ENCODE peak calls at places on chromosomes 13 and 19, in eight cellular contexts. J is cardiac fibroblast; M is CD4-positive, alpha-beta T cell; Q is fibroblast of pulmonary artery; X is RKO; F is Peyer's patch; I is hepatocyte; P is progenitor cell of endocrine pancreas. B is an unnamed sample.

GRCh38 chr13:60727140-60727539 is 330.1 kb downstream of the TDRD3 start:
- DNase-seq in X (no peak), I (no peak), P (no peak), M (no peak), F (no peak), J (no peak), Q (no peak), B (no peak)

GRCh38 chr13:21033866-21034601 is 27.4 kb downstream of the LATS2 start:
- DNase-seq in P (no peak), M (no peak), X (no peak), I (no peak), Q (no peak), F (no peak), J (no peak), B (peak)

GRCh38 chr13:82292334-82292733 is 1589.9 kb downstream of the SLITRK1 start:
- DNase-seq in X (no peak), Q (no peak), I (no peak), M (no peak), P (no peak), F (no peak), J (no peak), B (peak)

GRCh38 chr13:31072041-31072440 is 89.7 kb downstream of the HSPH1 start:
- DNase-seq in J (peak), I (no peak), M (no peak), P (no peak), X (no peak), F (no peak), Q (peak), B (no peak)

GRCh38 chr13:98535501-98536357 is 41.2 kb downstream of the STK24 start:
- DNase-seq in M (no peak), Q (no peak), F (no peak), I (no peak), X (no peak), P (no peak), J (no peak), B (peak)

GRCh38 chr19:46885411-46885810 is 24.6 kb downstream of the ARHGAP35 start:
- DNase-seq in F (no peak), J (no peak), X (no peak), P (no peak), M (no peak), Q (no peak), I (no peak), B (peak)

GRCh38 chr13:71378992-71379905 is 487.8 kb downstream of the DACH1 start:
- DNase-seq in P (no peak), F (no peak), X (peak), I (no peak), J (no peak), Q (peak), M (no peak), B (peak)

GRCh38 chr13:80009760-80010159 is 331.2 kb downstream of the SPRY2 start:
- DNase-seq in F (no peak), P (no peak), Q (no peak), J (no peak), I (no peak), X (no peak), M (no peak), B (no peak)

GRCh38 chr13:23610187-23610576 is 40.0 kb downstream of the TNFRSF19 start:
- DNase-seq in I (no peak), Q (no peak), X (no peak), J (peak), M (no peak), F (no peak), P (no peak), B (no peak)

GRCh38 chr13:44140146-44140545 is 233.5 kb upstream of the SERP2 start:
- DNase-seq in F (no peak), I (peak), J (no peak), P (no peak), X (no peak), M (no peak), Q (no peak), B (no peak)

GRCh38 chr19:5691930-5692784 is 2.1 kb downstream of the RPL36 start:
- DNase-seq in I (peak), M (no peak), P (no peak), F (no peak), X (peak), Q (no peak), J (no peak), B (no peak)

GRCh38 chr13:26656919-26657318 is 99.4 kb downstream of the WASF3 start:
- DNase-seq in M (no peak), P (no peak), I (no peak), J (peak), Q (peak), X (peak), F (no peak), B (peak)

GRCh38 chr13:64180756-64181155 is 2765.1 kb upstream of the PCDH20 start:
- DNase-seq in F (no peak), I (no peak), P (no peak), J (no peak), M (no peak), Q (no peak), X (no peak), B (no peak)

GRCh38 chr13:95620498-95621140 is 23.9 kb downstream of the DZIP1 start:
- DNase-seq in M (no peak), Q (no peak), P (no peak), F (no peak), X (no peak), I (no peak), J (no peak), B (no peak)

GRCh38 chr13:66234159-66234558 is 996.0 kb downstream of the PCDH9 start:
- DNase-seq in Q (no peak), J (no peak), M (no peak), I (no peak), F (no peak), P (no peak), X (no peak), B (no peak)

GRCh38 chr19:42563352-42564210 is 31.1 kb downstream of the CEACAM8 start:
- DNase-seq in J (peak), M (no peak), I (peak), P (no peak), F (no peak), Q (peak), X (peak), B (peak)

GRCh38 chr13:19818223-19818842 is 35.6 kb upstream of the PSPC1 start:
- DNase-seq in I (peak), Q (peak), M (peak), F (no peak), P (peak), J (peak), X (no peak), B (peak)

GRCh38 chr13:45456196-45456972 is 8.4 kb upstream of the COG3 start:
- DNase-seq in P (no peak), X (peak), F (no peak), M (no peak), Q (peak), I (no peak), J (peak), B (no peak)

GRCh38 chr13:48579167-48579918 is 46.5 kb upstream of the RCBTB2 start:
- DNase-seq in I (peak), M (no peak), J (no peak), Q (no peak), X (no peak), F (no peak), P (no peak), B (no peak)

GRCh38 chr19:41194157-41194552 is 1.1 kb downstream of the CYP2S1 start:
- DNase-seq in F (no peak), Q (no peak), I (no peak), M (no peak), J (no peak), P (no peak), X (no peak), B (no peak)

B was measured in renal cortical epithelial cell.